ENCODE peak calls at places on chromosomes 3 and 15, in four cellular contexts. B, G, T and L are unnamed samples.

GRCh38 chr15:66673410-66674322 is 28.4 kb upstream of the SMAD6 start:
- DNase-seq in B (peak; percentile 89), G (peak; percentile 58), T (peak; percentile 47), L (no peak)

GRCh38 chr15:99443056-99443756 is 122.6 kb upstream of the MEF2A start:
- DNase-seq in B (no peak), G (no peak), T (no peak), L (no peak)

GRCh38 chr15:83653288-83653638 is 660 bp upstream of the ADAMTSL3 start:
- DNase-seq in B (no peak), G (no peak), T (no peak), L (no peak)

GRCh38 chr3:195015021-195015420 is 255.9 kb downstream of the XXYLT1 start:
- DNase-seq in B (no peak), G (no peak), T (peak; percentile 15), L (no peak)

GRCh38 chr3:194732617-194733016 is 46.9 kb downstream of the FAM43A start:
- DNase-seq in B (no peak), G (no peak), T (no peak), L (no peak)

GRCh38 chr3:72274511-72275295 is 489.8 kb upstream of the PROK2 start:
- DNase-seq in B (no peak), G (peak; percentile 6), T (peak; percentile 65), L (no peak)

GRCh38 chr3:13634151-13634550 is 85.2 kb downstream of the FBLN2 start:
- DNase-seq in B (no peak), G (no peak), T (no peak), L (no peak)

GRCh38 chr15:40330368-40330836 is 6.9 kb downstream of the INAFM2 start:
- DNase-seq in B (no peak), G (no peak), T (peak; percentile 87), L (no peak)

GRCh38 chr3:152558386-152558785 is 276.5 kb upstream of the P2RY1 start:
- DNase-seq in B (no peak), G (no peak), T (no peak), L (no peak)

GRCh38 chr3:186821429-186822367 is 15.4 kb upstream of the RFC4 start:
- DNase-seq in B (peak; percentile 63), G (peak; percentile 56), T (no peak), L (no peak)

DNA sequence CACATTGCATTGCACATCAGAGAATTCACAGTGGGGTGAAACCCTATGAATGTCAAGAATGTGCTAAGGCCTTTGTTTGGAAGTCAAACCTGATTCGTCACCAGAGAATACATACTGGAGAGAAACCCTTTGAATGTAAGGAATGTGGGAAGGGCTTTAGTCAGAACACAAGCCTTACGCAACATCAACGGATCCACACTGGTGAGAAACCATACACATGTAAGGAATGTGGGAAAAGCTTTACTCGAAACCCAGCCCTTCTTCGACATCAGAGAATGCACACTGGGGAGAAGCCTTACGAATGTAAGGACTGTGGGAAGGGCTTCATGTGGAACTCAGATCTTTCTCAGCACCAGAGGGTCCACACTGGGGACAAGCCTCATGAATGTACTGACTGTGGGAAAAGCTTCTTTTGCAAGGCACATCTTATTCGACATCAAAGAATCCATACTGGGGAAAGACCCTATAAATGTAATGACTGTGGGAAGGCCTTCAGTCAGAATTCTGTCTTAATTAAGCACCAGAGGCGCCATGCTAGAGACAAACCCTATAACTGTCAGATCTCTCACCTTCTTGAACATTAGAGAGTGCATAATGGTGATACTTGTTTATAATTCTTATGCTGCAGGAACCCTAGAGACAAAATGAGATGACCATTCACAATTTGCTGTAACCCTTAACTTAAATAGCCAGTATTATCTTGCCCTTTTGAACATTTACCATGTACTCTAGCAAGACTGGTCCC is 9.0 kb downstream of the ZNF662 start:
- DNase-seq in B (peak; percentile 3), G (peak; percentile 5), T (no peak), L (no peak)
- H3K9me3 ChIP-seq in B (peaks cover 20% of the 10 kb centered on the region), G (peaks cover 35% of the 10 kb centered on the region), T (peaks cover 85% of the 10 kb centered on the region), L (peaks cover 33% of the 10 kb centered on the region)

GRCh38 chr15:36282821-36283220 is 296.6 kb upstream of the CDIN1 start:
- DNase-seq in B (no peak), G (no peak), T (no peak), L (no peak)

GRCh38 chr15:36275656-36276055 is 303.8 kb upstream of the CDIN1 start:
- DNase-seq in B (no peak), G (no peak), T (no peak), L (no peak)

DNA sequence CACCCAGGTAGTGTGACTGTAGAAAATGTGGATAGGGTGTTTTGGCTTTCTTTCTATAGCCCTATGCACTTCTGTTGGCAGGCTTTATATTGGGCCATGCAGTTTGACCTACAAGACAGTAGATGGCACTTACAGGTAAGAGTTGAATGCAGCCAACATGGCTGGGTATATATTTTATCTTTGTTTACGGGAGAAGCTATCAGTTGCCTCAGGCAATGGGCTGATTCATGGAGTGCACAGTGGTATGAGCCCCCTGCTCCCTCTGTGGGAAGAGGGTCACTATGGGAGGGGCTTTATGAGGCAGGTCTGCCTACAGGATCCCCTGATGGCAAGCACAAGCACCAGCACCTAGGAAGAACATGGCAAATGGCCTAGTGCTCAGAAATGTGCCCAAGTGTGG is 301.2 kb upstream of the CDIN1 start:
- DNase-seq in B (peak; percentile 13), G (peak; percentile 32), T (no peak), L (no peak)
- TF ChIP-seq CTCF in B (peak; percentile 25), G (no peak), T (no peak), L (no peak)

GRCh38 chr15:90565866-90566265 is 36.1 kb downstream of the CRTC3 start:
- DNase-seq in B (no peak), G (no peak), T (no peak), L (no peak)

GRCh38 chr15:90571063-90571541 is 41.4 kb downstream of the CRTC3 start:
- DNase-seq in B (no peak), G (peak; percentile 52), T (peak; percentile 64), L (no peak)

GRCh38 chr15:90572893-90573292 is 43.2 kb downstream of the CRTC3 start:
- DNase-seq in B (no peak), G (no peak), T (no peak), L (no peak)

GRCh38 chr15:90570643-90571042 is 40.9 kb downstream of the CRTC3 start:
- DNase-seq in B (no peak), G (no peak), T (no peak), L (no peak)
- H3K27ac ChIP-seq in B (no peak overlapping the region), G (no peak overlapping the region), T (peak overlapping the region; percentile 8), L (peak overlapping the region; percentile 53)

GRCh38 chr3:133797396-133798105 is 8.1 kb upstream of the SRPRB start:
- DNase-seq in B (no peak), G (no peak), T (no peak), L (no peak)

DNA sequence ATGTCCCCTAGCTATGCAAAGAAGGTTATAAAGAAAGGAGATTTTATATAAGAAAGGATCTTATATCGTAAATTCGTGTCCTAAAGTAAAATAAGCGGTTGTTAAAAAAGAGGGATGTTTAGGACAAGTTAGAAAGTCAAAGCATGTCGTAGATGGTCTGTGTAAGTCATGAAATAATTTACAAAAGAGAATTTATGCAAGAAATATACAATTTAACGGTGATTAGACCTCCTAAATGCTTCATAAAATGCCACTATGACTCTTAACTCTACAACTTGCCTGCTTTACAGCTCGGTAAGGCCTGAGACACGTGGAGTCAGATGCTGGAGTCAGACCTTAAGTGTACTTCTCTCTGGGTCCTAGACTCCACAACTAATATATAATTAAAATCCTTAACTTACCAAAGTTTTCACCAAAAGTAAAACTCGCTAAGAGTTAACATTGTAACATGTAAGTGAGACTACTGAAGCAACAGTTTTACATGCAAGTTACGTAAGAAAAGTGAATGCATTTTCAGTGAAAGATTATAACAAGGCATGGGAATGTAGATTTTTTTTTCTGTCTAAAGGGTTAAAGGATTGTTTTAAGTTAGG is 13.3 kb upstream of the SRPRB start:
- DNase-seq in B (peak; percentile 53), G (peak; percentile 18), T (no peak), L (no peak)
- H3K9me3 ChIP-seq in B (peaks cover 27% of the 10 kb centered on the region), G (peaks cover 17% of the 10 kb centered on the region), T (peaks cover 23% of the 10 kb centered on the region), L (peaks cover 10% of the 10 kb centered on the region)

GRCh38 chr3:118636841-118637240 is 397.8 kb downstream of the IGSF11 start:
- DNase-seq in B (peak; percentile 42), G (peak; percentile 11), T (no peak), L (no peak)
- TF ChIP-seq CTCF in B (peak; percentile 48), G (no peak), T (no peak), L (no peak)

GRCh38 chr15:87354661-87355410 is 901.7 kb downstream of the NTRK3 start:
- DNase-seq in B (no peak), G (no peak), T (no peak), L (no peak)

GRCh38 chr15:87345955-87346354 is 910.6 kb downstream of the NTRK3 start:
- DNase-seq in B (no peak), G (no peak), T (no peak), L (no peak)

GRCh38 chr15:87347806-87348515 is 908.6 kb downstream of the NTRK3 start:
- DNase-seq in B (no peak), G (no peak), T (no peak), L (no peak)

GRCh38 chr15:87348746-87349145 is 907.8 kb downstream of the NTRK3 start:
- DNase-seq in B (no peak), G (peak; percentile 11), T (no peak), L (no peak)

DNA sequence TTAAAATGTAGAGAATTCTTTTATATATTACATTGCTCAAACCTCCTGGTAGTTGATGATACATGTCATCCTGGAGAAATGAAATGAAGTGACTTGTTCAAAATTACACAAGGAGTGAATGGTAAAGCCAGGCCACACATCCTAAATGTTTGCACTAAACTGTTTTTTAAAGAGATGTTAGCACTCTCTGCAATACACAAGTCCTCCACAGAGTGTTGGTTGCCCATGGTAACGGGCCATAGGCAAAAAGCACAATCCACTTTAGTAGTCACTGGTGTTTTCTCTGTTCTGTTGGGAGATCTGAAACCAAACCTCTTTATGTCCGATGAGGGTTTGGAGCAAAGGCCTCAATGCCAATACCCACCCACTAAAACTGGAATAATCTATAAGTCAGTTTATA is 907.4 kb downstream of the NTRK3 start:
- DNase-seq in B (no peak), G (peak; percentile 7), T (no peak), L (no peak)
- H3K27ac ChIP-seq in B (no peak overlapping the region), G (no peak overlapping the region), T (no peak overlapping the region), L (no peak overlapping the region)

DNA sequence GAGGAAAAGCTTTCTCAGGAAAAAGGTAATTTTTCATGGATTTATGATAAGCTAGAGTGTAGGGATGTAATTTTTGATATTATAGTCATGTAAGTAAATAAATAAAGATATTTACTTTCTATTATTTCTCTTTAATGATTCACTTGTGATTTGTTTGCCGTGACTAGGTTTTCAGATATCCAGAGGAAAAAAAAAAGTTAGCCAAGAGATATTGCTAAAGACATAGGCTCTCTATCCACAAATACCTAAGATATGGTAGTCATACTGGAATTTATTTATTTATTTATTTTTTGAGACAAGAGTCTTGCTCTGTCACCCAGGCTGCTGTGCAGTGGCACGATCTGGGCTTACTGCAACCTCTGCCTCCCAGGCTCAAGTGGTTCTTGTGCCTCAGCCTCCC is 59.9 kb downstream of the AP4E1 start:
- DNase-seq in B (no peak), G (peak; percentile 27), T (no peak), L (no peak)
- H3K9me3 ChIP-seq in B (peaks cover 11% of the 10 kb centered on the region), G (peaks cover 34% of the 10 kb centered on the region), T (peaks cover 58% of the 10 kb centered on the region), L (peaks cover 39% of the 10 kb centered on the region)